ENCODE peak calls at places on chromosomes 12 and 14, in seven cellular contexts. One of them, this sample, is unnamed.

GRCh38 chr14:52023518-52023917 is 34.2 kb downstream of the RTRAF start:
- DNase-seq in RWPE2: no peak
- DNase-seq in heart left ventricle: no peak
- DNase-seq in endothelial cell of umbilical vein: peak
- DNase-seq in effector memory CD4-positive, alpha-beta T cell: no peak
- DNase-seq in CD4-positive, CD25-positive, alpha-beta regulatory T cell: no peak
- DNase-seq in foreskin fibroblast: peak
- DNase-seq in this sample: no peak

GRCh38 chr12:101108130-101108529 is 101.9 kb downstream of the SLC5A8 start:
- DNase-seq in effector memory CD4-positive, alpha-beta T cell: no peak
- DNase-seq in heart left ventricle: no peak
- DNase-seq in RWPE2: no peak
- DNase-seq in foreskin fibroblast: no peak
- DNase-seq in endothelial cell of umbilical vein: no peak
- DNase-seq in CD4-positive, CD25-positive, alpha-beta regulatory T cell: no peak
- DNase-seq in this sample: no peak

GRCh38 chr12:50246873-50247612 is 36.3 kb downstream of the LIMA1 start:
- DNase-seq in endothelial cell of umbilical vein: peak
- DNase-seq in effector memory CD4-positive, alpha-beta T cell: no peak
- DNase-seq in CD4-positive, CD25-positive, alpha-beta regulatory T cell: no peak
- DNase-seq in RWPE2: peak
- DNase-seq in foreskin fibroblast: peak
- DNase-seq in heart left ventricle: peak
- DNase-seq in this sample: no peak

GRCh38 chr14:96225745-96226151 is 21.1 kb downstream of the BDKRB2 start:
- DNase-seq in heart left ventricle: peak
- DNase-seq in RWPE2: peak
- DNase-seq in effector memory CD4-positive, alpha-beta T cell: no peak
- DNase-seq in CD4-positive, CD25-positive, alpha-beta regulatory T cell: no peak
- DNase-seq in endothelial cell of umbilical vein: no peak
- DNase-seq in foreskin fibroblast: peak
- DNase-seq in this sample: no peak

GRCh38 chr14:74868739-74869138 is 7.2 kb downstream of the PROX2 start:
- DNase-seq in endothelial cell of umbilical vein: no peak
- DNase-seq in CD4-positive, CD25-positive, alpha-beta regulatory T cell: no peak
- DNase-seq in RWPE2: no peak
- DNase-seq in foreskin fibroblast: no peak
- DNase-seq in heart left ventricle: no peak
- DNase-seq in effector memory CD4-positive, alpha-beta T cell: no peak
- DNase-seq in this sample: no peak

GRCh38 chr12:54262403-54262925 is 17.5 kb downstream of the CBX5 start:
- DNase-seq in effector memory CD4-positive, alpha-beta T cell: no peak
- DNase-seq in heart left ventricle: no peak
- DNase-seq in endothelial cell of umbilical vein: peak
- DNase-seq in foreskin fibroblast: peak
- DNase-seq in RWPE2: no peak
- DNase-seq in CD4-positive, CD25-positive, alpha-beta regulatory T cell: no peak
- DNase-seq in this sample: no peak

GRCh38 chr14:55129428-55130193 is 559 bp downstream of the LGALS3 start:
- DNase-seq in RWPE2: peak
- DNase-seq in effector memory CD4-positive, alpha-beta T cell: peak
- DNase-seq in foreskin fibroblast: peak
- DNase-seq in heart left ventricle: peak
- DNase-seq in CD4-positive, CD25-positive, alpha-beta regulatory T cell: peak
- DNase-seq in endothelial cell of umbilical vein: peak
- DNase-seq in this sample: no peak

GRCh38 chr12:32431025-32431424 is 31.7 kb downstream of the FGD4 start:
- DNase-seq in foreskin fibroblast: no peak
- DNase-seq in RWPE2: no peak
- DNase-seq in effector memory CD4-positive, alpha-beta T cell: no peak
- DNase-seq in heart left ventricle: no peak
- DNase-seq in CD4-positive, CD25-positive, alpha-beta regulatory T cell: no peak
- DNase-seq in endothelial cell of umbilical vein: no peak
- DNase-seq in this sample: no peak

GRCh38 chr12:1527789-1528188 is 66.6 kb downstream of the FBXL14 start:
- DNase-seq in CD4-positive, CD25-positive, alpha-beta regulatory T cell: no peak
- DNase-seq in effector memory CD4-positive, alpha-beta T cell: no peak
- DNase-seq in foreskin fibroblast: peak
- DNase-seq in heart left ventricle: no peak
- DNase-seq in RWPE2: peak
- DNase-seq in endothelial cell of umbilical vein: no peak
- DNase-seq in this sample: no peak

GRCh38 chr12:57611116-57611809 is at the start of gene ARHGEF25:
- DNase-seq in foreskin fibroblast: peak
- DNase-seq in RWPE2: no peak
- DNase-seq in heart left ventricle: peak
- DNase-seq in endothelial cell of umbilical vein: peak
- DNase-seq in CD4-positive, CD25-positive, alpha-beta regulatory T cell: no peak
- DNase-seq in effector memory CD4-positive, alpha-beta T cell: no peak
- DNase-seq in this sample: no peak

GRCh38 chr12:64824500-64825142 is at the start of gene TBC1D30:
- DNase-seq in heart left ventricle: peak
- DNase-seq in CD4-positive, CD25-positive, alpha-beta regulatory T cell: no peak
- DNase-seq in endothelial cell of umbilical vein: peak
- DNase-seq in foreskin fibroblast: peak
- DNase-seq in RWPE2: no peak
- DNase-seq in effector memory CD4-positive, alpha-beta T cell: no peak
- DNase-seq in this sample: no peak

GRCh38 chr14:51604078-51604477 is 47.6 kb upstream of the FRMD6 start:
- DNase-seq in heart left ventricle: no peak
- DNase-seq in RWPE2: no peak
- DNase-seq in effector memory CD4-positive, alpha-beta T cell: no peak
- DNase-seq in foreskin fibroblast: peak
- DNase-seq in endothelial cell of umbilical vein: no peak
- DNase-seq in CD4-positive, CD25-positive, alpha-beta regulatory T cell: no peak
- DNase-seq in this sample: no peak

GRCh38 chr14:72503696-72504368 is 390.1 kb downstream of the DPF3 start:
- DNase-seq in CD4-positive, CD25-positive, alpha-beta regulatory T cell: no peak
- DNase-seq in heart left ventricle: no peak
- DNase-seq in effector memory CD4-positive, alpha-beta T cell: no peak
- DNase-seq in endothelial cell of umbilical vein: peak
- DNase-seq in foreskin fibroblast: no peak
- DNase-seq in RWPE2: no peak
- DNase-seq in this sample: no peak

GRCh38 chr14:77498120-77498979 is at the start of gene ISM2:
- DNase-seq in heart left ventricle: peak
- DNase-seq in foreskin fibroblast: peak
- DNase-seq in effector memory CD4-positive, alpha-beta T cell: no peak
- DNase-seq in endothelial cell of umbilical vein: peak
- DNase-seq in CD4-positive, CD25-positive, alpha-beta regulatory T cell: no peak
- DNase-seq in RWPE2: peak
- DNase-seq in this sample: no peak

GRCh38 chr14:24430682-24431568 is 1.2 kb downstream of the KHNYN start:
- DNase-seq in RWPE2: no peak
- DNase-seq in endothelial cell of umbilical vein: peak
- DNase-seq in CD4-positive, CD25-positive, alpha-beta regulatory T cell: peak
- DNase-seq in effector memory CD4-positive, alpha-beta T cell: peak
- DNase-seq in foreskin fibroblast: peak
- DNase-seq in heart left ventricle: peak
- DNase-seq in this sample: no peak

GRCh38 chr12:90954921-90955320 is at the start of gene CCER1:
- DNase-seq in RWPE2: no peak
- DNase-seq in heart left ventricle: no peak
- DNase-seq in effector memory CD4-positive, alpha-beta T cell: no peak
- DNase-seq in foreskin fibroblast: no peak
- DNase-seq in endothelial cell of umbilical vein: no peak
- DNase-seq in CD4-positive, CD25-positive, alpha-beta regulatory T cell: no peak
- DNase-seq in this sample: no peak

GRCh38 chr12:58502857-58503256 is 417.4 kb downstream of the LRIG3 start:
- DNase-seq in heart left ventricle: no peak
- DNase-seq in effector memory CD4-positive, alpha-beta T cell: no peak
- DNase-seq in endothelial cell of umbilical vein: peak
- DNase-seq in foreskin fibroblast: peak
- DNase-seq in RWPE2: no peak
- DNase-seq in CD4-positive, CD25-positive, alpha-beta regulatory T cell: no peak
- DNase-seq in this sample: no peak

GRCh38 chr12:121189061-121189886 is 20.7 kb upstream of the P2RX4 start:
- DNase-seq in endothelial cell of umbilical vein: peak
- DNase-seq in effector memory CD4-positive, alpha-beta T cell: no peak
- DNase-seq in CD4-positive, CD25-positive, alpha-beta regulatory T cell: no peak
- DNase-seq in RWPE2: no peak
- DNase-seq in heart left ventricle: no peak
- DNase-seq in foreskin fibroblast: no peak
- DNase-seq in this sample: no peak

GRCh38 chr12:31600764-31601163 is 9.8 kb upstream of the DENND5B start:
- DNase-seq in CD4-positive, CD25-positive, alpha-beta regulatory T cell: no peak
- DNase-seq in RWPE2: no peak
- DNase-seq in endothelial cell of umbilical vein: peak
- DNase-seq in effector memory CD4-positive, alpha-beta T cell: no peak
- DNase-seq in heart left ventricle: no peak
- DNase-seq in foreskin fibroblast: no peak
- DNase-seq in this sample: no peak

GRCh38 chr14:76430475-76430980 is 54.6 kb downstream of the ESRRB start:
- DNase-seq in foreskin fibroblast: no peak
- DNase-seq in heart left ventricle: no peak
- DNase-seq in RWPE2: no peak
- DNase-seq in effector memory CD4-positive, alpha-beta T cell: no peak
- DNase-seq in CD4-positive, CD25-positive, alpha-beta regulatory T cell: no peak
- DNase-seq in endothelial cell of umbilical vein: no peak
- DNase-seq in this sample: no peak

GRCh38 chr14:103630364-103631108 is 1.5 kb downstream of the KLC1 start:
- DNase-seq in endothelial cell of umbilical vein: peak
- DNase-seq in effector memory CD4-positive, alpha-beta T cell: no peak
- DNase-seq in CD4-positive, CD25-positive, alpha-beta regulatory T cell: no peak
- DNase-seq in foreskin fibroblast: peak
- DNase-seq in RWPE2: no peak
- DNase-seq in heart left ventricle: no peak
- DNase-seq in this sample: no peak

GRCh38 chr12:96493101-96493500 is 3.7 kb downstream of the CFAP54 start:
- DNase-seq in heart left ventricle: no peak
- DNase-seq in foreskin fibroblast: peak
- DNase-seq in RWPE2: no peak
- DNase-seq in endothelial cell of umbilical vein: peak
- DNase-seq in CD4-positive, CD25-positive, alpha-beta regulatory T cell: no peak
- DNase-seq in effector memory CD4-positive, alpha-beta T cell: no peak
- DNase-seq in this sample: no peak

GRCh38 chr12:38153737-38154061 is 162.9 kb upstream of the ALG10B start:
- DNase-seq in heart left ventricle: no peak
- DNase-seq in endothelial cell of umbilical vein: no peak
- DNase-seq in foreskin fibroblast: no peak
- DNase-seq in effector memory CD4-positive, alpha-beta T cell: no peak
- DNase-seq in CD4-positive, CD25-positive, alpha-beta regulatory T cell: no peak
- DNase-seq in RWPE2: no peak
- DNase-seq in this sample: no peak

GRCh38 chr14:21993070-21993469 is 319.5 kb upstream of the OR4E1 start:
- DNase-seq in endothelial cell of umbilical vein: no peak
- DNase-seq in RWPE2: no peak
- DNase-seq in foreskin fibroblast: no peak
- DNase-seq in CD4-positive, CD25-positive, alpha-beta regulatory T cell: no peak
- DNase-seq in effector memory CD4-positive, alpha-beta T cell: no peak
- DNase-seq in heart left ventricle: no peak
- DNase-seq in this sample: no peak

GRCh38 chr14:101407328-101407727 is 154.0 kb upstream of the DIO3 start:
- DNase-seq in CD4-positive, CD25-positive, alpha-beta regulatory T cell: no peak
- DNase-seq in heart left ventricle: no peak
- DNase-seq in foreskin fibroblast: no peak
- DNase-seq in effector memory CD4-positive, alpha-beta T cell: no peak
- DNase-seq in endothelial cell of umbilical vein: no peak
- DNase-seq in RWPE2: no peak
- DNase-seq in this sample: no peak

GRCh38 chr14:77822307-77822706 is 22.4 kb downstream of the ADCK1 start:
- DNase-seq in CD4-positive, CD25-positive, alpha-beta regulatory T cell: no peak
- DNase-seq in endothelial cell of umbilical vein: no peak
- DNase-seq in heart left ventricle: no peak
- DNase-seq in foreskin fibroblast: no peak
- DNase-seq in effector memory CD4-positive, alpha-beta T cell: no peak
- DNase-seq in RWPE2: no peak
- DNase-seq in this sample: no peak

GRCh38 chr12:61095131-61095530 is 1165.1 kb upstream of the USP15 start:
- DNase-seq in RWPE2: no peak
- DNase-seq in foreskin fibroblast: peak
- DNase-seq in CD4-positive, CD25-positive, alpha-beta regulatory T cell: no peak
- DNase-seq in effector memory CD4-positive, alpha-beta T cell: no peak
- DNase-seq in endothelial cell of umbilical vein: no peak
- DNase-seq in heart left ventricle: no peak
- DNase-seq in this sample: no peak
- H3K4me3 ChIP-seq in RWPE2: no peak
- H3K4me3 ChIP-seq in foreskin fibroblast: no peak
- H3K4me3 ChIP-seq in CD4-positive, CD25-positive, alpha-beta regulatory T cell: no peak
- H3K4me3 ChIP-seq in effector memory CD4-positive, alpha-beta T cell: no peak
- H3K4me3 ChIP-seq in endothelial cell of umbilical vein: no peak
- H3K4me3 ChIP-seq in heart left ventricle: no peak
- H3K4me3 ChIP-seq in this sample: no peak

DNA sequence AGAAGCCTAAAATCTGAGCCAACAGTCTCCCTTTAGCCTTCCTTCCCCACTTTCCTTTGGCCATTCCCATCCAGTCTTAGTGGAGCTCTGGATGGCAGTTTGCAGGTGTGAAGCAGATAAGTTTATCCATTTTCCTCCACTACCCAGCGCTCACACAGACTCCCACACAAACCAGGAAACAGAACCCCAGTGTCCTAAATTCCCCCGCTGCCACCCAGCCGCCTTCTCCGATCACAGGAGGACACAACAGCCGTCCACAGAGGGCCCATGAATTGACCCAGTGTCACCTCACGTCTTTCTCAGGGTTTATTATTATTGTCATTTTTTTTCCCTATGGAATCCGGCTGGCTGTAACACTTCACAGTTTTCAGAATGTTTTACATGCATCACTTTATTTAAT is 16.4 kb downstream of the CD9 start:
- DNase-seq in effector memory CD4-positive, alpha-beta T cell: no peak
- DNase-seq in RWPE2: no peak
- DNase-seq in endothelial cell of umbilical vein: no peak
- DNase-seq in foreskin fibroblast: no peak
- DNase-seq in heart left ventricle: no peak
- DNase-seq in CD4-positive, CD25-positive, alpha-beta regulatory T cell: no peak
- DNase-seq in this sample: no peak
- H3K4me3 ChIP-seq in effector memory CD4-positive, alpha-beta T cell: no peak
- H3K4me3 ChIP-seq in RWPE2: no peak
- H3K4me3 ChIP-seq in endothelial cell of umbilical vein: no peak
- H3K4me3 ChIP-seq in foreskin fibroblast: no peak
- H3K4me3 ChIP-seq in heart left ventricle: no peak
- H3K4me3 ChIP-seq in CD4-positive, CD25-positive, alpha-beta regulatory T cell: no peak
- H3K4me3 ChIP-seq in this sample: no peak

DNA sequence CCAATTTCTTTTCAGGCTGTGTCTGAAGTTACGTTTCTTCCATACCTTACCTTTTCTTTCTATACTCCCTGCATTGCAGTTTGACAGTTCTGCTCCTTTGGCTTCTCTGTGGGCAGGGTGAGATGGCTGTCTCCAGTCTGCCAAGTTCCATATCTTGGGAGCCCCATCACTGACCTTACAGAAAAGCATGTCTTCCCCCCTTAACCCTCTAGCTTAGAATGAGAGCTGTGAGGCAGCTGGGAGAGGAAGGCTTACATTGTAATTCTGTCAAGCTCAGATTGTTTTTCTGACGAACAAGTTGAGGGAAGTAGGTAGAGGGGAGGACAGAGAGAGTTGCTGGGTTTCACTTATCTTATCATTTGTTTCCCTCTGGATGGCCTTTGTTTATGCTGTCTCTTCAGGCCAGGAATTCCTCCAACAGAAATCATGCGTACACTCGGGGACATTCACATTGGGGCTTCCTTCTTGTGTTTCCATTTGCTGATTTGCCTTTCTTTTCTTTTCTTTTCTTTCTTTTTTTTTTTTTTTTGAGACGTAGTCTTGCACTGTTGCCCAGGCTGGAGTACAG is 9.3 kb downstream of the DAAM1 start:
- DNase-seq in RWPE2: no peak
- DNase-seq in CD4-positive, CD25-positive, alpha-beta regulatory T cell: no peak
- DNase-seq in endothelial cell of umbilical vein: peak
- DNase-seq in foreskin fibroblast: no peak
- DNase-seq in heart left ventricle: no peak
- DNase-seq in effector memory CD4-positive, alpha-beta T cell: no peak
- DNase-seq in this sample: no peak
- H3K4me3 ChIP-seq in RWPE2: no peak
- H3K4me3 ChIP-seq in CD4-positive, CD25-positive, alpha-beta regulatory T cell: no peak
- H3K4me3 ChIP-seq in endothelial cell of umbilical vein: no peak
- H3K4me3 ChIP-seq in foreskin fibroblast: no peak
- H3K4me3 ChIP-seq in heart left ventricle: no peak
- H3K4me3 ChIP-seq in effector memory CD4-positive, alpha-beta T cell: no peak
- H3K4me3 ChIP-seq in this sample: no peak

GRCh38 chr14:94769413-94770250 is at the start of gene GSC:
- DNase-seq in endothelial cell of umbilical vein: peak
- DNase-seq in effector memory CD4-positive, alpha-beta T cell: peak
- DNase-seq in CD4-positive, CD25-positive, alpha-beta regulatory T cell: no peak
- DNase-seq in foreskin fibroblast: peak
- DNase-seq in RWPE2: no peak
- DNase-seq in heart left ventricle: peak
- DNase-seq in this sample: no peak
- H3K4me3 ChIP-seq in endothelial cell of umbilical vein: peak
- H3K4me3 ChIP-seq in effector memory CD4-positive, alpha-beta T cell: peak
- H3K4me3 ChIP-seq in CD4-positive, CD25-positive, alpha-beta regulatory T cell: no peak
- H3K4me3 ChIP-seq in foreskin fibroblast: peak
- H3K4me3 ChIP-seq in RWPE2: peak
- H3K4me3 ChIP-seq in heart left ventricle: peak
- H3K4me3 ChIP-seq in this sample: peak